ENCODE peak calls at places on chromosomes 5 and 9, in five cellular contexts. N is nephron progenitor cell, P is endothelial cell of umbilical vein, F is GM20000, L is heart left ventricle. Q is an unnamed sample.

GRCh38 chr5:1315709-1316587 is 21.1 kb upstream of the TERT start:
- DNase-seq in P (no peak), L (no peak), F (peak), N (peak), Q (peak)

GRCh38 chr9:87516222-87516930 is 18.7 kb downstream of the DAPK1 start:
- DNase-seq in P (peak), F (no peak), N (no peak), L (peak), Q (no peak)

GRCh38 chr5:139415221-139415861 is 11.5 kb upstream of the SPATA24 start:
- DNase-seq in N (no peak), P (no peak), F (no peak), L (peak), Q (no peak)

GRCh38 chr5:122408592-122409219 is 96.7 kb downstream of the SNCAIP start:
- DNase-seq in N (no peak), F (no peak), L (no peak), P (no peak), Q (no peak)

GRCh38 chr9:79570449-79571308 is 1.1 kb upstream of the TLE4 start:
- DNase-seq in F (peak), L (peak), P (peak), N (peak), Q (peak)

GRCh38 chr9:136488247-136489214 is 5.7 kb upstream of the SEC16A start:
- DNase-seq in N (peak), L (peak), F (peak), P (peak), Q (peak)

GRCh38 chr5:138873096-138873885 is 1.8 kb downstream of the LRRTM2 start:
- DNase-seq in L (no peak), F (no peak), P (peak), N (no peak), Q (no peak)

GRCh38 chr9:76980566-76980965 is 38.9 kb upstream of the FOXB2 start:
- DNase-seq in F (no peak), N (no peak), L (no peak), P (no peak), Q (no peak)

GRCh38 chr5:171850354-171850947 is 64.8 kb downstream of the SMIM23 start:
- DNase-seq in L (no peak), N (peak), P (no peak), F (no peak), Q (no peak)

GRCh38 chr5:172564187-172564586 is 76.9 kb upstream of the NEURL1B start:
- DNase-seq in P (no peak), N (no peak), F (no peak), L (no peak), Q (no peak)

GRCh38 chr9:135299651-135300345 is 179.8 kb upstream of the PPP1R26 start:
- DNase-seq in F (no peak), N (no peak), P (no peak), L (no peak), Q (no peak)

GRCh38 chr5:107542831-107543231 is 127.9 kb downstream of the EFNA5 start:
- DNase-seq in P (peak), F (no peak), L (peak), N (no peak), Q (no peak)

GRCh38 chr9:133733074-133733408 is 5.1 kb downstream of the SARDH start:
- DNase-seq in F (no peak), P (no peak), N (no peak), L (no peak), Q (no peak)

GRCh38 chr5:110048508-110048907 is 358.8 kb downstream of the MAN2A1 start:
- DNase-seq in L (no peak), P (no peak), F (no peak), N (no peak), Q (no peak)

GRCh38 chr9:74120470-74120869 is 376.7 kb upstream of the RORB start:
- DNase-seq in N (no peak), F (no peak), L (no peak), P (no peak), Q (no peak)

GRCh38 chr9:74122661-74123060 is 374.5 kb upstream of the RORB start:
- DNase-seq in N (no peak), L (no peak), F (no peak), P (no peak), Q (no peak)

GRCh38 chr9:74122229-74122628 is 374.9 kb upstream of the RORB start:
- DNase-seq in N (no peak), L (no peak), P (no peak), F (no peak), Q (no peak)

GRCh38 chr9:74120061-74120460 is 377.1 kb upstream of the RORB start:
- DNase-seq in F (no peak), N (no peak), P (no peak), L (no peak), Q (no peak)

GRCh38 chr9:74117731-74118130 is 379.4 kb upstream of the RORB start:
- DNase-seq in P (no peak), F (no peak), L (no peak), N (no peak), Q (no peak)
- TF ChIP-seq CTCF in P (no peak), F (no peak), L (no peak), N (no peak), Q (no peak)

GRCh38 chr5:145840458-145841132 is 5.5 kb upstream of the PRELID2 start:
- DNase-seq in P (no peak), L (no peak), F (no peak), N (no peak), Q (no peak)
- TF ChIP-seq CTCF in P (no peak), L (no peak), F (no peak), N (no peak), Q (no peak)

DNA sequence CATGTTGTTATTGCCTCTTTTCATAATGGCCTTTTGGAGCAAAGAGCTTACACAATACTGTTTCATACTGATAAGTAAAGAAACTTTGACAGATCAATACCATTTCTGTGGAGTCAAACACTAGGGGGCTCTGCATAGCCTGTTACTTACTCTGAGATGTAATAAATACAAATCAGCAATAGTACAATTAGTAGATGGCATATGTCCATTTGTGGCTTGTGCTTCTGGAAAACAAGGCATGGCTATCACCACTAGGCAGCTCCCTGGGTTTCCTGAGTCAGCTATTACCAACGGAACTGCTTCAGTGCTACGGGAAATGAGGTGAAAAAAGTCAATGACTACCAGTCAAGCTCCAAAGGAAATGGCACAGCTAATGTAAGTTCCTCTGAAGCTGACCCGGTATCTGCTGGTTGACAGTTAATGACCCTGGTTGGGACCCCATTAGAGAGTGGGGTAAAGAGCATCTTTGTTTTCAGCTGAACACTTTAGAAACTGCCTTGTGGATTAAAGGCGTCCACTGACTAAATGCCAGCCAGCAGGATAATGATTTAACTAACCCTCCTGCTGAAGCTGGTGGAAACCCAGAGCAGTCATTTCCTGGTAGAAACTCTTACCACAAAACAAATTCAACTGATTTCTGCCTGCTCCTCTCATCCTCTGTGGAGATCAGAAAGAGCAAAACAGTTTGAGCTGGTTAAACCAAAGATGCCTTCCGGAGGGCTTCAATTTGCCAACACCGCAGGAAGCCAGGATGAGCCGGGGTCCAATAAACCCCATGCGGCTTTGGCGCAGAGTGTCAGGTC is 69.0 kb upstream of the FAM169A start:
- DNase-seq in L (no peak), N (no peak), P (peak), F (peak), Q (peak)
- TF ChIP-seq CTCF in L (peak), N (no peak), P (peak), F (no peak), Q (peak)

DNA sequence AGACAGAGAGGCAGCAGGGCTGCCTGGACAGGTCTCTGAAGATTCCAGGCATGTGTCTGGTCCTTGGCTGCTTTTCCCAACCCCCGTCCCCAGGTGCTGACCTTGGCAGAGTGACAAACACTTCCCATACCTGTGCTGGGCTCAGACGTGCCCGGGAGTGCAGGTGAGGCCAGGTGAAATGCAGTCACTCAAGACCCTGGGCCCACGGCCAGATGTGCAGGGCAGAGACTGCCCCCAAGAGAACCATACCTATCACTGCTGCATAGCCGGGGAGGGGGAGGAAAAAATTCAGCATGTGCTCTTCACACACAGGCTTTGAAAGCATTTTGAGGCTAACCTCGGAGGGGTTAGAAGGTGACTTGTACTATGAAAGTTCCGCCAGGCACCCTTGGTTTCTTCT is 22.6 kb downstream of the CCNJL start:
- DNase-seq in N (no peak), P (no peak), L (no peak), F (no peak), Q (no peak)
- TF ChIP-seq CTCF in N (no peak), P (no peak), L (no peak), F (no peak), Q (no peak)